ENCODE peak calls at places on chromosomes 2 and 18, in six cellular contexts. R is type B pancreatic cell; D is stimulated activated CD8-positive, alpha-beta memory T cell treated with anti-CD3 and anti-CD28 coated beads, Interleukin-15, amount 100 ng/mL, for 4 hours; C is left ventricle myocardium superior; I is left kidney; V is GM20000. X is an unnamed sample.

GRCh38 chr2:46825231-46825957 is 90.2 kb downstream of the MCFD2 start:
- DNase-seq in I (no peak), R (no peak), V (no peak), C (no peak), D (no peak), X (no peak)

GRCh38 chr2:237154894-237155851 is 69.5 kb downstream of the COPS8 start:
- DNase-seq in C (no peak), D (no peak), V (peak), I (no peak), R (no peak), X (no peak)

GRCh38 chr18:44536041-44536440 is 144.6 kb upstream of the SETBP1 start:
- DNase-seq in I (no peak), D (no peak), R (no peak), C (no peak), V (no peak), X (peak)

GRCh38 chr2:7672027-7672684 is 754.9 kb downstream of the RNF144A start:
- DNase-seq in R (no peak), C (peak), I (peak), V (peak), D (peak), X (peak)

GRCh38 chr2:10157293-10157692 is 34.8 kb downstream of the RRM2 start:
- DNase-seq in C (no peak), I (no peak), D (no peak), R (no peak), V (no peak), X (no peak)

GRCh38 chr2:138121769-138122661 is 157.7 kb downstream of the HNMT start:
- DNase-seq in C (no peak), I (no peak), V (peak), R (no peak), D (no peak), X (peak)

GRCh38 chr2:94622113-94622618 is 249.1 kb upstream of the TEKT4 start:
- DNase-seq in V (no peak), R (no peak), I (no peak), C (no peak), D (no peak), X (peak)

GRCh38 chr2:74975016-74975415 is 16.6 kb downstream of the POLE4 start:
- DNase-seq in V (no peak), C (no peak), D (no peak), I (peak), R (no peak), X (no peak)

GRCh38 chr2:180709392-180710145 is 270.8 kb upstream of the UBE2E3 start:
- DNase-seq in I (no peak), C (no peak), V (no peak), D (no peak), R (no peak), X (no peak)

GRCh38 chr2:215399067-215399716 is 36.7 kb downstream of the FN1 start:
- DNase-seq in V (no peak), C (no peak), D (no peak), I (no peak), R (no peak), X (no peak)

GRCh38 chr2:109676346-109676897 is 62.3 kb downstream of the SOWAHC start:
- DNase-seq in C (no peak), V (no peak), I (no peak), R (no peak), D (no peak), X (no peak)

GRCh38 chr2:119483395-119483753 is 40.9 kb downstream of the SCTR start:
- DNase-seq in R (no peak), V (no peak), I (no peak), C (no peak), D (no peak), X (no peak)

GRCh38 chr2:60553496-60553991 is at the start of gene BCL11A:
- DNase-seq in R (no peak), C (peak), D (no peak), V (peak), I (peak), X (peak)

GRCh38 chr18:44945847-44946490 is 265.3 kb downstream of the SETBP1 start:
- DNase-seq in I (peak), R (no peak), D (no peak), C (no peak), V (no peak), X (no peak)

GRCh38 chr2:159133795-159134194 is 152.7 kb downstream of the WDSUB1 start:
- DNase-seq in V (no peak), I (no peak), C (no peak), R (no peak), D (no peak), X (no peak)

GRCh38 chr18:61859118-61859517 is 33.7 kb downstream of the RNF152 start:
- DNase-seq in C (no peak), R (no peak), I (no peak), D (no peak), V (no peak), X (no peak)

GRCh38 chr2:129711816-129712420 is 267.5 kb upstream of the RAB6C start:
- DNase-seq in C (no peak), I (no peak), V (no peak), R (no peak), D (no peak), X (no peak)

GRCh38 chr2:223262946-223263345 is 211.0 kb downstream of the KCNE4 start:
- DNase-seq in R (no peak), V (no peak), D (no peak), C (no peak), I (peak), X (peak)

GRCh38 chr2:217393585-217394032 is 533.7 kb upstream of the TNP1 start:
- DNase-seq in C (peak), V (no peak), R (no peak), D (no peak), I (no peak), X (peak)

GRCh38 chr2:234425923-234426603 is 70.8 kb downstream of the ARL4C start:
- DNase-seq in I (no peak), V (no peak), R (no peak), D (peak), C (peak), X (no peak)

GRCh38 chr2:72414108-72414507 is 266.4 kb upstream of the CYP26B1 start:
- DNase-seq in V (no peak), D (no peak), R (no peak), I (no peak), C (no peak), X (no peak)

GRCh38 chr2:152924722-152925121 is 206.3 kb downstream of the ARL6IP6 start:
- DNase-seq in R (no peak), V (no peak), I (no peak), D (no peak), C (no peak), X (no peak)

GRCh38 chr2:15271941-15272340 is 289.2 kb downstream of the NBAS start:
- DNase-seq in D (no peak), V (no peak), R (no peak), I (no peak), C (no peak), X (no peak)

GRCh38 chr2:55482186-55482945 is 37.2 kb upstream of the CFAP36 start:
- DNase-seq in D (no peak), V (no peak), R (no peak), I (peak), C (no peak), X (peak)

GRCh38 chr18:10923225-10923624 is 226.1 kb downstream of the PIEZO2 start:
- DNase-seq in I (no peak), C (no peak), R (no peak), D (no peak), V (no peak), X (no peak)

GRCh38 chr2:123696799-123697410 is 328.2 kb upstream of the CNTNAP5 start:
- DNase-seq in R (no peak), D (no peak), I (no peak), C (no peak), V (no peak), X (no peak)

GRCh38 chr2:161030260-161031063 is 129.8 kb upstream of the TANK start:
- DNase-seq in R (no peak), V (no peak), C (no peak), D (no peak), I (no peak), X (peak)

GRCh38 chr2:181585732-181586131 is 71.2 kb downstream of the CERKL start:
- DNase-seq in R (no peak), C (no peak), I (no peak), V (no peak), D (no peak), X (no peak)

GRCh38 chr18:13835202-13835601 is 11.3 kb downstream of the MC5R start:
- DNase-seq in C (no peak), V (no peak), D (no peak), I (no peak), R (no peak), X (no peak)